ENCODE peak calls at places on chromosome 2, in five cellular contexts. P is SK-N-SH, R is H1, A is HepG2, C is K562. E is an unnamed sample.
A peak's percentile ranks its signal among the peaks of the same experiment; 100 is the strongest.

GRCh38 chr2:205925373-205926337 is 160.3 kb downstream of the INO80D start:
- DNase-seq in C (peak; percentile 78), R (peak; percentile 96), P (peak; percentile 88), A (peak; percentile 38), E (peak; percentile 73)

GRCh38 chr2:157441072-157441454 is 2.8 kb downstream of the CYTIP start:
- DNase-seq in C (no peak), P (no peak), A (no peak), R (no peak), E (no peak)

GRCh38 chr2:84481702-84482101 is 22.6 kb upstream of the SUCLG1 start:
- DNase-seq in C (no peak), A (no peak), P (no peak), R (no peak), E (no peak)

GRCh38 chr2:69385443-69386151 is 1.4 kb downstream of the GFPT1 start:
- DNase-seq in A (no peak), C (no peak), R (no peak), P (no peak), E (no peak)

GRCh38 chr2:78686754-78687153 is 338.7 kb upstream of the REG3G start:
- DNase-seq in P (no peak), R (no peak), A (no peak), C (no peak), E (no peak)

GRCh38 chr2:232325324-232326273 is 53.0 kb upstream of the ALPP start:
- DNase-seq in R (peak; percentile 95), A (peak; percentile 42), P (peak; percentile 71), C (peak; percentile 25), E (no peak)

GRCh38 chr2:28129955-28130695 is 239.6 kb downstream of the BABAM2 start:
- DNase-seq in C (no peak), P (no peak), R (no peak), A (no peak), E (no peak)

GRCh38 chr2:176104338-176105077 is 2.6 kb upstream of the HOXD11 start:
- DNase-seq in R (no peak), A (no peak), P (no peak), C (no peak), E (no peak)

GRCh38 chr2:65252640-65253039 is 25.0 kb downstream of the ACTR2 start:
- DNase-seq in C (no peak), P (no peak), A (no peak), R (no peak), E (no peak)

GRCh38 chr2:153770359-153770991 is 101.2 kb upstream of the GALNT13 start:
- DNase-seq in A (no peak), P (peak; percentile 4), R (no peak), C (no peak), E (no peak)

GRCh38 chr2:128374001-128374710 is 55.5 kb upstream of the HS6ST1 start:
- DNase-seq in A (peak; percentile 32), R (no peak), C (no peak), P (no peak), E (no peak)

DNA sequence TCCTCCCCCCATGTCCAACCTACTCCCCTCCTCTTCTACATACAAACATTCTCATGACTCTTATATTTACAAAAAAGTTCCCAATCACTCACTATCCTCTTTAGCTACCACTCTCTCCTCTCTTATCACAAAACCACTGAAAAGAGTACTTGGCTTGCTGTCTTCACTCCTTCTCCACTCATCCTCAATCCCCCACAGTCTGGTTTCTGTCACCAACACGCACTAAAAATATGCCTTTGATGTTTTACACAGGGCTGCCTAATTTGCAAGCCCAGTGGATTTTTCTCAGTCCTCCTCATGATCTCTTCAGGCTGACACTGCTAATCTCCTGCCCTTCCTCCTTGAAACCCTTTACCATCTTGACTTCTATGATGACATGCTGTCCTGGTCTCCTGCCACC is 159.4 kb downstream of the TNS1 start:
- DNase-seq in R (no peak), P (no peak), A (no peak), C (no peak), E (no peak)
- TF ChIP-seq POLR2AphosphoS5 in R (no peak), P (no peak), A (no peak), C (no peak), E (no peak)

GRCh38 chr2:132475615-132476014 is 59.0 kb downstream of the GPR39 start:
- DNase-seq in A (no peak), C (no peak), R (no peak), P (no peak), E (no peak)

GRCh38 chr2:132479140-132479539 is 62.5 kb downstream of the GPR39 start:
- DNase-seq in R (no peak), C (no peak), P (no peak), A (no peak), E (no peak)

GRCh38 chr2:132477962-132478361 is 61.4 kb downstream of the GPR39 start:
- DNase-seq in C (no peak), P (no peak), R (no peak), A (no peak), E (no peak)

GRCh38 chr2:132477436-132477835 is 60.8 kb downstream of the GPR39 start:
- DNase-seq in A (no peak), C (no peak), P (no peak), R (no peak), E (no peak)

DNA sequence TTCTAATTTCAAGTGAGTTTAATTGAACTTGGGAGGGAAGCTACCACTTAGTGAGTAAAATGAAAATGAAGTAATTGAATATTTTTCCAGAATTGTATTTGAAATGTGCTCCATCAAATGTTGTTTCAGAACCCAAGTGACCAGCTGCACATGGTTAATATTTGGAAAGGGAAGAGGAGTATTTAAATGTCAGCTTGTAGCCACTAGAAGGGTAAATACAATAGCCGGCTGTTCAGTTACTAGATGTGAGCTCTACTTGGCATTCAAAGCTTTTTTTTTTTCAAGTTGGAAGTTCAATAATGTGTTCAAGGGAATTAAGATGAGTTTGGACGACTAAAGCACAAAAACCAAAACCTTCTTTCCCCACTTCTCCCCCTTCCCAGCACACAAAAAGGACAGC is 62.1 kb downstream of the GPR39 start:
- DNase-seq in R (no peak), C (no peak), A (no peak), P (no peak), E (no peak)
- TF ChIP-seq TAF1 in R (no peak), C (no peak), A (no peak), P (no peak), E (no peak)

DNA sequence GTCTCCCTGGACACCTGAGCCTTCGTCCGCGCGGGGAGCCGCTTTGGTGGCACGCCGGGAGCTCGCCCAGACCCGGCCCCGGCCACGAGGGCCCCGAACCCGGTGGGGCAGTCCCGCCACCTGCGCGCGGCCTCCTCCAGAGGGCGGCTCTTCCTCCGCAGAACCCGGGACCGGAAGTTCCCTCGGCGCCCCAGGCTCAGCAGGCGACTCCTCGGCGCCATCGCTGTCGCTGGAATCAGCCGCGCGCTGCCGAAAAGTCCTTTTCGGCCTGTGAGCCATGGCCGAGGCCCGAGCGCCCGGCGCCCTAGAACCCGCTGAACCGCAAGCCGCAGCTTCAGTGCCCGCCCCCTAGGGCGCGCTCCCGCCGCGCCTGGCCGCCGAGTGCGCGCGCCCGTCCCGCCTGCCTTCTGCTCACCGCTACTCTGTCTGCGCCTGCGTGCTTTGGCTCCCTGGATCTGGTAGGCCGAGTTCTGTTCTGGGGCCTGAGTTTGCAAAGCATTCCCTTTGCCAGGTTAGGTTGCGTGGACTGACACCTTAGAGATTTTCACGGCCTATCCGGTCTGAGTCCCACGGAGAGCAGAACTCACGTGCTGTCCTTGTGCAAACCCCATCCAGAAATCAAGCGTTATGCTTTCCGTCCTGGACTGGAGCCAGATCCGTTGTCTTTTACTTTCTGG is at the start of gene GCFC2:
- DNase-seq in C (peak; percentile 94), A (peak; percentile 90), R (peak; percentile 86), P (peak; percentile 95), E (peak; percentile 84)
- TF ChIP-seq POLR2AphosphoS5 in C (peak; percentile 76), A (peak; percentile 92), R (no peak), P (peak; percentile 69), E (peak; percentile 87)

DNA sequence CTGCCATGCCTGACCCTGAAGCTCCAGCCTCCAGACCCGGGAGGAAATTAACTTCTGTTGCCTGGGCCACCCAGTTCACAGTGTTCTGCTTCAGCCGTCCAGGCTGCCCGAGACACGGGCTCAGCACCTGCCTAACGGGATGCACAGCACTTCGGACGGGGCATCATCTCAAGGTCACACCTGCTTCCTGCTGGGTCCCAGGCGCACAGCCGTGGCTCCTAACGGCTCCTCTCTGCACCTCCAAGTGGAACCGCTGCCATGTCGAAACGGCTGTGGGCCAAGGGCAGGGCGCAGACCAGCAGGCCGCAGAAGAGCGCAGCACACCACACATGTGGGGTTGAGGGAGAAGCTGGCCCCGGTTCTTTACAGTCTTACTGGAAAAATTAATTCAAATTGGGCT is 59.7 kb downstream of the EIPR1 start:
- DNase-seq in R (no peak), A (no peak), C (no peak), P (no peak), E (no peak)
- TF ChIP-seq TAF1 in R (no peak), A (no peak), C (no peak), P (no peak), E (no peak)

GRCh38 chr2:120701096-120701860 is 34.4 kb upstream of the GLI2 start:
- DNase-seq in C (no peak), R (no peak), A (no peak), P (no peak), E (no peak)

GRCh38 chr2:120702751-120703150 is 32.9 kb upstream of the GLI2 start:
- DNase-seq in P (no peak), C (no peak), A (no peak), R (no peak), E (no peak)

GRCh38 chr2:120704696-120705095 is 31.0 kb upstream of the GLI2 start:
- DNase-seq in P (no peak), R (no peak), C (no peak), A (no peak), E (no peak)

GRCh38 chr2:120702061-120702460 is 33.6 kb upstream of the GLI2 start:
- DNase-seq in R (no peak), P (no peak), C (no peak), A (no peak), E (no peak)

GRCh38 chr2:120703330-120703994 is 32.2 kb upstream of the GLI2 start:
- DNase-seq in R (no peak), A (no peak), P (no peak), C (no peak), E (no peak)
- TF ChIP-seq POLR2AphosphoS5 in R (no peak), A (no peak), P (no peak), C (no peak), E (no peak)

GRCh38 chr2:136448986-136449780 is 316.2 kb upstream of the THSD7B start:
- DNase-seq in A (no peak), C (no peak), R (no peak), P (peak; percentile 39), E (no peak)

GRCh38 chr2:136444323-136444722 is 321.0 kb upstream of the THSD7B start:
- DNase-seq in C (no peak), P (no peak), A (no peak), R (no peak), E (no peak)

GRCh38 chr2:136448435-136448834 is 316.9 kb upstream of the THSD7B start:
- DNase-seq in P (no peak), C (no peak), R (no peak), A (no peak), E (no peak)
- TF ChIP-seq TAF1 in P (no peak), C (no peak), R (no peak), A (no peak), E (no peak)

GRCh38 chr2:190111166-190111565 is 48.6 kb upstream of the MSTN start:
- DNase-seq in A (no peak), C (no peak), P (no peak), R (no peak), E (no peak)
- TF ChIP-seq POLR2AphosphoS5 in A (no peak), C (no peak), P (no peak), R (no peak), E (no peak)

E was measured in GM12891.